ENCODE peak calls at places on chromosomes 5 and 9, in four cellular contexts. A is T-helper 1 cell, O is NCI-H187 treated with DMSO at 0.1 percent for 48 hours, R is ELR. S is an unnamed sample.

GRCh38 chr5:169805527-169805934 is 168.5 kb downstream of the DOCK2 start:
- DNase-seq in A (peak; percentile 65), O (no peak), R (no peak), S (no peak)

GRCh38 chr9:129052592-129052991 is 16.2 kb downstream of the MIGA2 start:
- DNase-seq in A (no peak), O (no peak), R (no peak), S (no peak)

GRCh38 chr5:11955386-11955785 is 51.1 kb upstream of the CTNND2 start:
- DNase-seq in A (no peak), O (no peak), R (peak; percentile 65), S (no peak)

GRCh38 chr9:11558043-11558442 is 945.2 kb upstream of the PTPRD start:
- DNase-seq in A (no peak), O (no peak), R (no peak), S (no peak)

GRCh38 chr9:120447959-120448500 is 131.9 kb downstream of the CDK5RAP2 start:
- DNase-seq in A (no peak), O (no peak), R (no peak), S (no peak)

GRCh38 chr5:94744906-94745305 is 126.4 kb downstream of the SLF1 start:
- DNase-seq in A (no peak), O (no peak), R (no peak), S (no peak)

GRCh38 chr5:1255081-1255561 is 29.9 kb downstream of the SLC6A18 start:
- DNase-seq in A (peak; percentile 76), O (no peak), R (peak; percentile 61), S (peak; percentile 27)

GRCh38 chr9:78064075-78064474 is 32.5 kb upstream of the GNAQ start:
- DNase-seq in A (no peak), O (no peak), R (no peak), S (no peak)

GRCh38 chr9:87878930-87879603 is 3.6 kb upstream of the SPATA31E1 start:
- DNase-seq in A (no peak), O (no peak), R (peak; percentile 86), S (no peak)

GRCh38 chr9:93893899-93894690 is 61.1 kb downstream of the BARX1 start:
- DNase-seq in A (no peak), O (no peak), R (no peak), S (no peak)

GRCh38 chr5:44001675-44002380 is 387.4 kb downstream of the FGF10 start:
- DNase-seq in A (no peak), O (no peak), R (no peak), S (no peak)

GRCh38 chr9:137703842-137704508 is 85.2 kb downstream of the EHMT1 start:
- DNase-seq in A (no peak), O (no peak), R (no peak), S (no peak)

S was measured in T-helper 17 cell.